ENCODE peak calls at places on chromosomes 12 and 14, in six cellular contexts. W is ovary; Z is H4; T is activated CD4-positive, alpha-beta T cell treated with anti-CD3 and anti-CD28 coated beads, Interleukin-2, amount 50 U/mL, for 1 hour; B is NCI-H1436; U is DMS153. K is an unnamed sample.

GRCh38 chr12:53217049-53217929 is 10.2 kb upstream of the ITGB7 start:
- DNase-seq in U (no peak), T (no peak), Z (peak), B (no peak), W (no peak), K (no peak)

GRCh38 chr12:10165421-10165820 is 6.5 kb downstream of the OLR1 start:
- DNase-seq in T (no peak), Z (no peak), U (no peak), B (no peak), W (no peak), K (no peak)

GRCh38 chr12:51320695-51321320 is 3.2 kb downstream of the BIN2 start:
- DNase-seq in T (no peak), U (no peak), W (no peak), Z (peak), B (no peak), K (no peak)

GRCh38 chr14:97634786-97635185 is 837.6 kb downstream of the VRK1 start:
- DNase-seq in Z (peak), B (peak), U (peak), T (peak), W (no peak), K (peak)

GRCh38 chr14:51167587-51168219 is 72.3 kb upstream of the TMX1 start:
- DNase-seq in T (no peak), Z (no peak), U (no peak), B (no peak), W (no peak), K (no peak)

GRCh38 chr12:12975322-12976077 is 23.5 kb upstream of the GPRC5D start:
- DNase-seq in U (no peak), W (no peak), T (no peak), Z (peak), B (no peak), K (no peak)

GRCh38 chr12:110640275-110641025 is 26.5 kb downstream of the TCTN1 start:
- DNase-seq in W (no peak), T (no peak), B (no peak), Z (no peak), U (no peak), K (no peak)

GRCh38 chr14:88995437-88996198 is 171.2 kb downstream of the TTC8 start:
- DNase-seq in Z (peak), B (no peak), U (no peak), T (no peak), W (no peak), K (no peak)

GRCh38 chr14:35368139-35368460 is 36.4 kb downstream of the NFKBIA start:
- DNase-seq in U (no peak), B (no peak), T (no peak), Z (no peak), W (no peak), K (no peak)

GRCh38 chr12:44835641-44836379 is 40.3 kb downstream of the NELL2 start:
- DNase-seq in B (no peak), U (peak), T (no peak), W (no peak), Z (peak), K (peak)

GRCh38 chr12:31585895-31586294 is 5.0 kb downstream of the DENND5B start:
- DNase-seq in B (no peak), W (no peak), T (no peak), U (no peak), Z (no peak), K (no peak)

GRCh38 chr12:1812650-1813302 is 7.6 kb upstream of the LRTM2 start:
- DNase-seq in U (no peak), T (no peak), B (no peak), Z (peak), W (no peak), K (no peak)

GRCh38 chr14:104731249-104731924 is 7.4 kb downstream of the ADSS1 start:
- DNase-seq in Z (peak), T (no peak), B (no peak), U (no peak), W (no peak), K (no peak)

GRCh38 chr14:33914676-33915516 is 36.0 kb downstream of the EGLN3 start:
- DNase-seq in Z (peak), T (no peak), U (no peak), B (no peak), W (no peak), K (no peak)

GRCh38 chr14:55913324-55914035 is 204.7 kb upstream of the PELI2 start:
- DNase-seq in T (no peak), U (no peak), Z (no peak), W (peak), B (no peak), K (no peak)

GRCh38 chr12:120012067-120012621 is 23.1 kb downstream of the BICDL1 start:
- DNase-seq in B (peak), Z (peak), U (no peak), W (no peak), T (peak), K (peak)

GRCh38 chr12:121620328-121620891 is 5.9 kb upstream of the ORAI1 start:
- DNase-seq in W (no peak), T (no peak), U (no peak), Z (no peak), B (no peak), K (no peak)

GRCh38 chr14:98622208-98623051 is 649.6 kb downstream of the BCL11B start:
- DNase-seq in B (no peak), W (no peak), T (no peak), U (no peak), Z (no peak), K (no peak)

GRCh38 chr14:104604461-104605449 is at the start of gene TMEM179:
- DNase-seq in B (no peak), W (peak), Z (no peak), U (no peak), T (no peak), K (no peak)

GRCh38 chr14:87049886-87050820 is 942.8 kb downstream of the GALC start:
- DNase-seq in Z (peak), B (peak), W (no peak), U (peak), T (no peak), K (no peak)